ENCODE peak calls at places on chromosomes 7 and 10, in ten cellular contexts. One of them, this sample, is unnamed.

GRCh38 chr7:157250605-157251228 is 86.1 kb upstream of the DNAJB6 start:
- DNase-seq in cardiac muscle cell: peak
- DNase-seq in brain microvascular endothelial cell: peak
- DNase-seq in fibroblast of mammary gland: peak
- DNase-seq in adrenal gland: peak
- DNase-seq in stimulated activated CD8-positive, alpha-beta memory T cell treated with anti-CD3 and anti-CD28 coated beads, Interleukin-7, amount 100 ng/mL, for 1 hour: no peak
- DNase-seq in HT-29: peak
- DNase-seq in amniotic stem cell: peak
- DNase-seq in CD8-positive, alpha-beta T cell: peak
- DNase-seq in endothelial cell: peak
- DNase-seq in this sample: no peak

GRCh38 chr10:57657164-57657765 is 610.4 kb downstream of the IPMK start:
- DNase-seq in fibroblast of mammary gland: peak
- DNase-seq in cardiac muscle cell: peak
- DNase-seq in adrenal gland: peak
- DNase-seq in HT-29: peak
- DNase-seq in stimulated activated CD8-positive, alpha-beta memory T cell treated with anti-CD3 and anti-CD28 coated beads, Interleukin-7, amount 100 ng/mL, for 1 hour: no peak
- DNase-seq in endothelial cell: peak
- DNase-seq in CD8-positive, alpha-beta T cell: no peak
- DNase-seq in amniotic stem cell: peak
- DNase-seq in brain microvascular endothelial cell: peak
- DNase-seq in this sample: no peak

GRCh38 chr10:109956454-109957091 is 33.3 kb upstream of the XPNPEP1 start:
- DNase-seq in fibroblast of mammary gland: peak
- DNase-seq in brain microvascular endothelial cell: peak
- DNase-seq in stimulated activated CD8-positive, alpha-beta memory T cell treated with anti-CD3 and anti-CD28 coated beads, Interleukin-7, amount 100 ng/mL, for 1 hour: no peak
- DNase-seq in CD8-positive, alpha-beta T cell: no peak
- DNase-seq in adrenal gland: peak
- DNase-seq in HT-29: peak
- DNase-seq in amniotic stem cell: no peak
- DNase-seq in endothelial cell: peak
- DNase-seq in cardiac muscle cell: peak
- DNase-seq in this sample: no peak

GRCh38 chr7:1899201-1899600 is 229.1 kb downstream of the ELFN1 start:
- DNase-seq in adrenal gland: no peak
- DNase-seq in stimulated activated CD8-positive, alpha-beta memory T cell treated with anti-CD3 and anti-CD28 coated beads, Interleukin-7, amount 100 ng/mL, for 1 hour: no peak
- DNase-seq in CD8-positive, alpha-beta T cell: no peak
- DNase-seq in endothelial cell: no peak
- DNase-seq in amniotic stem cell: peak
- DNase-seq in fibroblast of mammary gland: peak
- DNase-seq in cardiac muscle cell: peak
- DNase-seq in HT-29: no peak
- DNase-seq in brain microvascular endothelial cell: peak
- DNase-seq in this sample: peak

GRCh38 chr10:53843691-53844362 is 957.2 kb downstream of the PCDH15 start:
- DNase-seq in adrenal gland: no peak
- DNase-seq in endothelial cell: no peak
- DNase-seq in HT-29: no peak
- DNase-seq in amniotic stem cell: no peak
- DNase-seq in cardiac muscle cell: peak
- DNase-seq in CD8-positive, alpha-beta T cell: no peak
- DNase-seq in fibroblast of mammary gland: no peak
- DNase-seq in brain microvascular endothelial cell: no peak
- DNase-seq in stimulated activated CD8-positive, alpha-beta memory T cell treated with anti-CD3 and anti-CD28 coated beads, Interleukin-7, amount 100 ng/mL, for 1 hour: no peak
- DNase-seq in this sample: no peak

GRCh38 chr10:78664929-78665525 is 403.7 kb upstream of the ZMIZ1 start:
- DNase-seq in CD8-positive, alpha-beta T cell: no peak
- DNase-seq in stimulated activated CD8-positive, alpha-beta memory T cell treated with anti-CD3 and anti-CD28 coated beads, Interleukin-7, amount 100 ng/mL, for 1 hour: no peak
- DNase-seq in HT-29: peak
- DNase-seq in fibroblast of mammary gland: peak
- DNase-seq in cardiac muscle cell: peak
- DNase-seq in brain microvascular endothelial cell: peak
- DNase-seq in endothelial cell: no peak
- DNase-seq in adrenal gland: no peak
- DNase-seq in amniotic stem cell: no peak
- DNase-seq in this sample: no peak

GRCh38 chr10:128318366-128318765 is 192.1 kb upstream of the MKI67 start:
- DNase-seq in CD8-positive, alpha-beta T cell: peak
- DNase-seq in adrenal gland: no peak
- DNase-seq in amniotic stem cell: no peak
- DNase-seq in stimulated activated CD8-positive, alpha-beta memory T cell treated with anti-CD3 and anti-CD28 coated beads, Interleukin-7, amount 100 ng/mL, for 1 hour: no peak
- DNase-seq in endothelial cell: no peak
- DNase-seq in cardiac muscle cell: no peak
- DNase-seq in fibroblast of mammary gland: no peak
- DNase-seq in HT-29: no peak
- DNase-seq in brain microvascular endothelial cell: no peak
- DNase-seq in this sample: no peak

GRCh38 chr7:37511852-37512377 is 63.3 kb upstream of the ELMO1 start:
- DNase-seq in stimulated activated CD8-positive, alpha-beta memory T cell treated with anti-CD3 and anti-CD28 coated beads, Interleukin-7, amount 100 ng/mL, for 1 hour: no peak
- DNase-seq in HT-29: no peak
- DNase-seq in brain microvascular endothelial cell: no peak
- DNase-seq in fibroblast of mammary gland: no peak
- DNase-seq in cardiac muscle cell: no peak
- DNase-seq in adrenal gland: no peak
- DNase-seq in amniotic stem cell: no peak
- DNase-seq in CD8-positive, alpha-beta T cell: no peak
- DNase-seq in endothelial cell: no peak
- DNase-seq in this sample: no peak

GRCh38 chr10:132585732-132586722 is 48.4 kb downstream of the INPP5A start:
- DNase-seq in amniotic stem cell: no peak
- DNase-seq in HT-29: no peak
- DNase-seq in stimulated activated CD8-positive, alpha-beta memory T cell treated with anti-CD3 and anti-CD28 coated beads, Interleukin-7, amount 100 ng/mL, for 1 hour: no peak
- DNase-seq in adrenal gland: peak
- DNase-seq in fibroblast of mammary gland: no peak
- DNase-seq in CD8-positive, alpha-beta T cell: no peak
- DNase-seq in cardiac muscle cell: peak
- DNase-seq in endothelial cell: no peak
- DNase-seq in brain microvascular endothelial cell: no peak
- DNase-seq in this sample: peak

GRCh38 chr10:20674870-20675385 is 222.2 kb downstream of the NEBL start:
- DNase-seq in adrenal gland: no peak
- DNase-seq in CD8-positive, alpha-beta T cell: no peak
- DNase-seq in fibroblast of mammary gland: peak
- DNase-seq in brain microvascular endothelial cell: no peak
- DNase-seq in endothelial cell: no peak
- DNase-seq in amniotic stem cell: no peak
- DNase-seq in cardiac muscle cell: no peak
- DNase-seq in HT-29: no peak
- DNase-seq in stimulated activated CD8-positive, alpha-beta memory T cell treated with anti-CD3 and anti-CD28 coated beads, Interleukin-7, amount 100 ng/mL, for 1 hour: no peak
- DNase-seq in this sample: peak

GRCh38 chr7:122311719-122312118 is 7.2 kb upstream of the FEZF1 start:
- DNase-seq in fibroblast of mammary gland: no peak
- DNase-seq in CD8-positive, alpha-beta T cell: no peak
- DNase-seq in amniotic stem cell: no peak
- DNase-seq in endothelial cell: peak
- DNase-seq in cardiac muscle cell: no peak
- DNase-seq in brain microvascular endothelial cell: no peak
- DNase-seq in stimulated activated CD8-positive, alpha-beta memory T cell treated with anti-CD3 and anti-CD28 coated beads, Interleukin-7, amount 100 ng/mL, for 1 hour: no peak
- DNase-seq in HT-29: no peak
- DNase-seq in adrenal gland: no peak
- DNase-seq in this sample: peak

GRCh38 chr7:12866237-12866636 is 178.8 kb downstream of the ARL4A start:
- DNase-seq in brain microvascular endothelial cell: no peak
- DNase-seq in endothelial cell: no peak
- DNase-seq in stimulated activated CD8-positive, alpha-beta memory T cell treated with anti-CD3 and anti-CD28 coated beads, Interleukin-7, amount 100 ng/mL, for 1 hour: no peak
- DNase-seq in cardiac muscle cell: no peak
- DNase-seq in amniotic stem cell: no peak
- DNase-seq in CD8-positive, alpha-beta T cell: no peak
- DNase-seq in HT-29: no peak
- DNase-seq in fibroblast of mammary gland: no peak
- DNase-seq in adrenal gland: no peak
- DNase-seq in this sample: no peak

GRCh38 chr10:30357075-30357801 is 8.2 kb upstream of the MTPAP start:
- DNase-seq in fibroblast of mammary gland: no peak
- DNase-seq in amniotic stem cell: no peak
- DNase-seq in adrenal gland: no peak
- DNase-seq in brain microvascular endothelial cell: no peak
- DNase-seq in endothelial cell: no peak
- DNase-seq in cardiac muscle cell: no peak
- DNase-seq in stimulated activated CD8-positive, alpha-beta memory T cell treated with anti-CD3 and anti-CD28 coated beads, Interleukin-7, amount 100 ng/mL, for 1 hour: no peak
- DNase-seq in CD8-positive, alpha-beta T cell: peak
- DNase-seq in HT-29: no peak
- DNase-seq in this sample: no peak

GRCh38 chr10:82041018-82041417 is 166.0 kb downstream of the NRG3 start:
- DNase-seq in amniotic stem cell: no peak
- DNase-seq in HT-29: peak
- DNase-seq in CD8-positive, alpha-beta T cell: no peak
- DNase-seq in brain microvascular endothelial cell: no peak
- DNase-seq in fibroblast of mammary gland: no peak
- DNase-seq in endothelial cell: no peak
- DNase-seq in adrenal gland: no peak
- DNase-seq in stimulated activated CD8-positive, alpha-beta memory T cell treated with anti-CD3 and anti-CD28 coated beads, Interleukin-7, amount 100 ng/mL, for 1 hour: no peak
- DNase-seq in cardiac muscle cell: no peak
- DNase-seq in this sample: no peak

GRCh38 chr10:5508786-5509185 is 9.4 kb upstream of the CALML5 start:
- DNase-seq in cardiac muscle cell: no peak
- DNase-seq in adrenal gland: no peak
- DNase-seq in stimulated activated CD8-positive, alpha-beta memory T cell treated with anti-CD3 and anti-CD28 coated beads, Interleukin-7, amount 100 ng/mL, for 1 hour: no peak
- DNase-seq in fibroblast of mammary gland: no peak
- DNase-seq in endothelial cell: no peak
- DNase-seq in CD8-positive, alpha-beta T cell: no peak
- DNase-seq in amniotic stem cell: no peak
- DNase-seq in HT-29: no peak
- DNase-seq in brain microvascular endothelial cell: no peak
- DNase-seq in this sample: no peak

GRCh38 chr10:6339891-6340290 is 137.2 kb downstream of the PFKFB3 start:
- DNase-seq in brain microvascular endothelial cell: no peak
- DNase-seq in adrenal gland: no peak
- DNase-seq in endothelial cell: no peak
- DNase-seq in cardiac muscle cell: no peak
- DNase-seq in fibroblast of mammary gland: no peak
- DNase-seq in stimulated activated CD8-positive, alpha-beta memory T cell treated with anti-CD3 and anti-CD28 coated beads, Interleukin-7, amount 100 ng/mL, for 1 hour: no peak
- DNase-seq in CD8-positive, alpha-beta T cell: no peak
- DNase-seq in HT-29: no peak
- DNase-seq in amniotic stem cell: no peak
- DNase-seq in this sample: no peak